ENCODE peak calls at places on chromosomes 13 and 19, in six cellular contexts. J is fibroblast of the aortic adventitia, G is brain microvascular endothelial cell, Y is right atrium auricular region, I is activated B cell treated with CpG ODN at 0.5 μM for 24 hours, T is neural progenitor cell. S is an unnamed sample.

GRCh38 chr13:76791290-76791664 is 94.9 kb downstream of the KCTD12 start:
- DNase-seq in T (no peak), Y (no peak), J (no peak), G (no peak), I (no peak), S (peak)

GRCh38 chr19:11179716-11180297 is 17.5 kb downstream of the KANK2 start:
- DNase-seq in I (peak), G (no peak), J (no peak), T (no peak), Y (no peak), S (no peak)

GRCh38 chr13:95710313-95710712 is 33.4 kb downstream of the DNAJC3 start:
- DNase-seq in G (peak), T (no peak), J (peak), I (no peak), Y (no peak), S (peak)

GRCh38 chr13:102571075-102571474 is 25.7 kb upstream of the TPP2 start:
- DNase-seq in I (no peak), T (no peak), Y (no peak), J (no peak), G (no peak), S (no peak)

GRCh38 chr13:107669356-107669755 is 546.0 kb downstream of the LIG4 start:
- DNase-seq in I (no peak), J (peak), Y (no peak), G (no peak), T (no peak), S (peak)

GRCh38 chr13:41648314-41648935 is 191.1 kb downstream of the RGCC start:
- DNase-seq in Y (no peak), G (no peak), I (no peak), J (peak), T (no peak), S (peak)

GRCh38 chr13:59856281-59856810 is 307.4 kb downstream of the DIAPH3 start:
- DNase-seq in G (no peak), T (no peak), Y (no peak), J (peak), I (no peak), S (no peak)

GRCh38 chr19:2453431-2454025 is 3.2 kb downstream of the LMNB2 start:
- DNase-seq in T (no peak), I (no peak), G (no peak), Y (no peak), J (no peak), S (no peak)

GRCh38 chr13:26968431-26969335 is 202.9 kb downstream of the USP12 start:
- DNase-seq in Y (no peak), T (no peak), I (no peak), J (peak), G (peak), S (no peak)

GRCh38 chr13:50124536-50125305 is 109.5 kb downstream of the KCNRG start:
- DNase-seq in T (peak), I (no peak), G (no peak), J (peak), Y (no peak), S (peak)

GRCh38 chr19:38209671-38210457 is 14.2 kb downstream of the DPF1 start:
- DNase-seq in T (peak), G (no peak), I (no peak), J (peak), Y (peak), S (no peak)

GRCh38 chr19:49997709-49998108 is 27.5 kb downstream of the VRK3 start:
- DNase-seq in T (peak), J (peak), Y (no peak), G (peak), I (no peak), S (peak)

GRCh38 chr19:38686530-38686888 is 39.1 kb downstream of the ACTN4 start:
- DNase-seq in J (no peak), T (no peak), Y (no peak), I (no peak), G (no peak), S (no peak)

GRCh38 chr19:3360494-3361383 is 5.6 kb upstream of the NFIC start:
- DNase-seq in T (peak), Y (peak), G (no peak), I (peak), J (no peak), S (no peak)

GRCh38 chr19:16045893-16046292 is 30.4 kb upstream of the TPM4 start:
- DNase-seq in I (no peak), J (no peak), Y (no peak), G (no peak), T (no peak), S (no peak)

GRCh38 chr13:37621811-37622361 is 23.3 kb upstream of the POSTN start:
- DNase-seq in I (no peak), Y (no peak), G (no peak), J (peak), T (no peak), S (no peak)

GRCh38 chr13:94435604-94436226 is 43.8 kb downstream of the DCT start:
- DNase-seq in T (peak), Y (no peak), I (no peak), G (no peak), J (peak), S (peak)

GRCh38 chr19:55467236-55468053 is 2.9 kb upstream of the C19orf85 start:
- DNase-seq in Y (peak), J (peak), T (peak), I (peak), G (no peak), S (peak)

GRCh38 chr13:102863590-102863989 is 17.8 kb downstream of the ERCC5 start:
- DNase-seq in T (no peak), J (no peak), Y (no peak), G (no peak), I (no peak), S (no peak)

GRCh38 chr19:27744926-27745844 is 1467.8 kb downstream of the UQCRFS1 start:
- DNase-seq in G (no peak), T (no peak), J (no peak), I (no peak), Y (peak), S (no peak)

GRCh38 chr19:20315543-20315942 is 148.5 kb downstream of the ZNF486 start:
- DNase-seq in J (no peak), G (no peak), T (no peak), I (no peak), Y (no peak), S (no peak)

GRCh38 chr19:27741236-27741635 is 1471.7 kb downstream of the UQCRFS1 start:
- DNase-seq in G (no peak), I (no peak), T (no peak), Y (peak), J (no peak), S (no peak)

GRCh38 chr13:20673711-20674110 is 29.8 kb upstream of the IL17D start:
- DNase-seq in I (no peak), G (no peak), Y (no peak), J (peak), T (no peak), S (no peak)

GRCh38 chr13:43087960-43088580 is 64.7 kb downstream of the DNAJC15 start:
- DNase-seq in T (no peak), I (no peak), J (peak), Y (no peak), G (peak), S (no peak)

GRCh38 chr13:110248449-110249143 is 58.4 kb downstream of the COL4A1 start:
- DNase-seq in I (no peak), T (no peak), Y (peak), J (no peak), G (no peak), S (no peak)

GRCh38 chr19:4587527-4587926 is 28.0 kb upstream of the SEMA6B start:
- DNase-seq in T (no peak), G (no peak), J (no peak), Y (no peak), I (no peak), S (no peak)
- TF ChIP-seq CTCF in T (no peak), G (no peak), J (no peak), Y (no peak), I (no peak), S (no peak)

GRCh38 chr19:51714848-51715247 is 8.9 kb downstream of the HAS1 start:
- DNase-seq in T (no peak), G (no peak), Y (no peak), I (no peak), J (peak), S (no peak)

GRCh38 chr19:51710163-51710562 is 13.6 kb downstream of the HAS1 start:
- DNase-seq in G (no peak), I (no peak), J (peak), Y (no peak), T (no peak), S (no peak)

GRCh38 chr19:51711702-51712101 is 12.1 kb downstream of the HAS1 start:
- DNase-seq in G (no peak), T (no peak), Y (no peak), I (no peak), J (no peak), S (no peak)

GRCh38 chr19:51713319-51714285 is 10.2 kb downstream of the HAS1 start:
- DNase-seq in J (no peak), I (no peak), Y (no peak), G (no peak), T (no peak), S (no peak)

GRCh38 chr19:51712461-51713081 is 11.2 kb downstream of the HAS1 start:
- DNase-seq in J (peak), T (peak), G (no peak), I (no peak), Y (no peak), S (peak)
- TF ChIP-seq CTCF in J (peak), T (peak), G (peak), I (no peak), Y (no peak), S (peak)

DNA sequence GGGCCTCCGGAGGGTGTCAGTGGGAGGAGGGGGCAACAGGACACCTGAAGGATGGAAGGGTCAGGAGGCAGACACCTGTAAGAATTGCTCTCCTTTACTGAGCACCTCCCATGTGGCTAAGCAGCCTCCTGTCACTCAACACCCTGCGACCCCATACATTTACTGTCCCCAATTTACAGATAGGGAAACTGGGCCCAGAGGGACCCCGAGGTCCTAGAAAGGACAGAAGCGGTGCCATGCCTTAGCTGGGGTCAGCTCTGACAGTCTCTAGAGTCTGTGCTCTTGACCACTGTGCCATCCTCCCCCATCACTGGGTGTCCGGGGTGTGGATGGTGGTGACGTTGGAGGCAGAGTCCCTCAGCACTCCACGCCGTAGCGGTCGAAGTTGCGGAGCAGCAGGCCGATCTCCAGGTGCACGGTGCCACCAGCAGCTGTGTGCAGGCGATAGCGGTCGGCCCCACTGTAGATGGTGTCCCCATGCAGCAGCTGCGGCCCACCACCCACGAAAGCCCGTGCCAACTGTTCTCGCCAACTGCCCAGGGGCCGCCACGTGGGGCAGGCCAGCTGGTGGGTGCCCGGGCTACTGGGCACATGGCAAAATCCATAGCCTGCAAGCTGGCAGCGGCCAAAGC is 737 bp upstream of the TGFB1 start:
- DNase-seq in J (no peak), T (no peak), G (no peak), I (no peak), Y (no peak), S (no peak)
- TF ChIP-seq CTCF in J (no peak), T (no peak), G (no peak), I (no peak), Y (peak), S (no peak)

DNA sequence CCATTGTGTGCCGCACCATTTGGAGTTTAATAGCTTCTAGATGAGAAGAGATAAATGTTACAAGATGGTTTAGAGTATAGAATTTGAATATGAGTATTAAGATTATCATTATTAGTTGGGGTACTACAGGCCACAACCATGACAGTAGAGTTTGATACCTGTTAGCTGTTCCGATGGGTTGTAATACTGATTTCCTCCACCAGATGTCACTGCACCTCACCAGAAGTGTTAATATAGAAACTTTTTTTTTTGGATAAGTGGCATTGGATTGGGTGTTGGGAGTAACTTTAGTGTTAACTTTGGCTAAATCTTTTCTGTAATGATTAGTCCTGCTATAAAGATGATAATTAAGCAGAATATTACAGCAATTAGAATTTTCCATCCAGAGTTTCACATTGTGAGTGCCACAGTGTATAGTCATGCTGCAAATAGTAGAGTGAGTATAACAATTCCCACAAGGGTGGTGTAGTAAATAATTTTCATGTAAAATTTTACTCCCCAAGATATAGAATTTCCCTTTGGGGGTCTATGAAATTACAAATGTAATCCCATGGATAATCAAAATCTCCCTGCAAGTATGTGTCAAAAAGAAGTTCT is 56.3 kb downstream of the PSG3 start:
- DNase-seq in Y (no peak), I (no peak), T (peak), J (peak), G (peak), S (peak)
- TF ChIP-seq CTCF in Y (peak), I (peak), T (peak), J (peak), G (peak), S (peak)

S was measured in mammary epithelial cell.